ENCODE peak calls at places on chromosomes 6 and 20, in four cellular contexts. L is psoas muscle, S is fibroblast of lung, C is cardiac muscle cell. Y is an unnamed sample.

GRCh38 chr6:107173779-107174178 is 58.5 kb upstream of the BEND3 start:
- DNase-seq in L (no peak), S (peak; percentile 69), C (peak; percentile 24), Y (peak; percentile 13)

GRCh38 chr6:5752282-5752681 is 254.4 kb downstream of the NRN1 start:
- DNase-seq in L (no peak), S (peak; percentile 92), C (peak; percentile 76), Y (peak; percentile 57)

GRCh38 chr20:33018169-33018931 is 10.8 kb downstream of the BPIFB2 start:
- DNase-seq in L (no peak), S (no peak), C (no peak), Y (no peak)

GRCh38 chr20:3244613-3245012 is 5.6 kb upstream of the SLC4A11 start:
- DNase-seq in L (no peak), S (no peak), C (no peak), Y (no peak)

GRCh38 chr6:31903957-31904356 is 2.1 kb upstream of the ZBTB12 start:
- DNase-seq in L (no peak), S (no peak), C (peak; percentile 58), Y (peak; percentile 48)

GRCh38 chr6:30990422-30991086 is 7.0 kb downstream of the MUC21 start:
- DNase-seq in L (no peak), S (no peak), C (no peak), Y (no peak)

GRCh38 chr6:50187212-50188055 is 137.7 kb upstream of the DEFB112 start:
- DNase-seq in L (no peak), S (no peak), C (no peak), Y (no peak)

GRCh38 chr20:59603176-59603575 is 1.2 kb upstream of the PHACTR3 start:
- DNase-seq in L (no peak), S (no peak), C (no peak), Y (no peak)

GRCh38 chr6:157045831-157046454 is 268.8 kb downstream of the ARID1B start:
- DNase-seq in L (no peak), S (peak; percentile 82), C (peak; percentile 73), Y (peak; percentile 72)

GRCh38 chr6:30601436-30601814 is 15.6 kb downstream of the PPP1R10 start:
- DNase-seq in L (no peak), S (no peak), C (no peak), Y (no peak)

GRCh38 chr6:118263929-118264486 is 284.1 kb upstream of the PLN start:
- DNase-seq in L (no peak), S (peak; percentile 29), C (peak; percentile 58), Y (peak; percentile 33)
- TF ChIP-seq CTCF in L (peak; percentile 60), S (peak; percentile 45), C (peak; percentile 43), Y (peak; percentile 26)

GRCh38 chr6:122610690-122611455 is 668 bp downstream of the PKIB start:
- DNase-seq in L (peak; percentile 28), S (peak; percentile 56), C (peak; percentile 12), Y (peak; percentile 7)
- TF ChIP-seq CTCF in L (no peak), S (no peak), C (no peak), Y (no peak)

DNA sequence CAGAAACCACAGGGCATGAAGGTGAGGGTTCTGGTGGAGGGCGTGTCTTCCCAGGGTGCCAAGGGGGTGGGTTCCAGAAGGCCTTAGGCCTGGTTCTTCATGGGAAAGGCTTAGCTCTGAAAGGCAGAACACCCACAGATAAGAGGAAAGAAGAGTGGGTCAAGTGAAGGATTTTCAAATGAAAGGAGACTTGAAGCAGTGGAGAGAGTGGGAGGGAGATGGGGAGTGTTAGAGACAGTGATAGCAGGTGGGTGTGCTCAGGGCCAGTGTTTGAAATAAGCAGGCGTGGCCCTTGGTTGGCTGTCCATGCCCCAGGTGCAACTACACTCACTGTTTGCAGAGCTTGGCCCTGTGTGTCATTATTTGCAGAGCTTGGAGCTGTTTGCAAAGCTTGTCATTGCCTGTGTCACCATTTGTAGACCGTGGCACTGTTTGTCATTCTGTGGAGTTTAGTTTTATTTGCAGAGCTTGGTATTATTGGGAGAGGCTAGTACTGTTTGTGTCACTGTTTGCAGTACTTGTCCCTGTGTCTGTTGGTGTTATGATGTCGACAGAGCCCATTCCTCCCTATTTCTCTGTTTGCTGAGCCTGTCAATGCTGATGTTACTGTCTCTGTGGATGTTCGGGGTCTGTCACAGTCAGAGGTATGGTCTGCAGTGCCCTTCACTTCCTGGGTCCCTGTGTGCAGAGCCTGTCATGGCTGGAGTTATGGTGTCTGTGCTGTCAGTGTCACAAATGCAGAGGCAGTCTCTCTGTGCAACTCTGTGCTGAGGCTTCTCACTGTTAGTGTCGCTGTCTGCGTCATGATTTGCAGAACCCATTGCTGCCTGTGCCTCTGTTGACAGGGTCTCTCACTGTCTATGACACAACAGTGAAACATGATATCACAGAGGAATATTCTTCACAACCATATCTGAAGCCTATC is 127.7 kb upstream of the LRFN2 start:
- DNase-seq in L (no peak), S (no peak), C (no peak), Y (no peak)
- TF ChIP-seq CTCF in L (no peak), S (no peak), C (no peak), Y (no peak)

GRCh38 chr20:21125072-21125848 is 622 bp upstream of the KIZ start:
- DNase-seq in L (peak; percentile 43), S (peak; percentile 43), C (peak; percentile 55), Y (peak; percentile 50)
- TF ChIP-seq CTCF in L (peak; percentile 16), S (no peak), C (peak; percentile 23), Y (peak; percentile 29)

GRCh38 chr6:23415819-23416427 is 710.1 kb upstream of the NRSN1 start:
- DNase-seq in L (no peak), S (no peak), C (no peak), Y (no peak)

GRCh38 chr6:23414922-23415321 is 711.1 kb upstream of the NRSN1 start:
- DNase-seq in L (no peak), S (no peak), C (no peak), Y (no peak)

GRCh38 chr6:23412770-23413169 is 713.2 kb upstream of the NRSN1 start:
- DNase-seq in L (no peak), S (peak; percentile 10), C (no peak), Y (no peak)

GRCh38 chr6:23413327-23414203 is 712.5 kb upstream of the NRSN1 start:
- DNase-seq in L (no peak), S (peak; percentile 40), C (peak; percentile 19), Y (peak; percentile 25)

DNA sequence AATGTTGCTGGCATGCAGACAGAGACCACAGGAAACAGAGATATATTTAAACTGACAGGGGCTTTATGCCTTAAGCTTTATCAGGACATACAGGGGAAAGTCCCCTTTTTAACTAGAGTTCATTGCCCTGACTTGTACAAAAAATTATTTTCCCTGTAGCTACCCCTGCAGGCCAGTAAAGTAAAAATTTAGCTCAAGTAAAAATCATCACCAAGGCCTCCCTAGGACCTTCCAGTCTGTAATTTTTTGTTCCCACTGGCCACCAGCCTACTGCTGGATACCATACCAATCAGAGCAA is 711.9 kb upstream of the NRSN1 start:
- DNase-seq in L (no peak), S (peak; percentile 86), C (peak; percentile 81), Y (peak; percentile 80)
- TF ChIP-seq CTCF in L (peak; percentile 19), S (peak; percentile 48), C (peak; percentile 53), Y (peak; percentile 50)